ENCODE peak calls at places on chromosomes 16 and 17, in eight cellular contexts. I is NCI-H1436; P is EL; E is GM23338; Z is activated T-cell treated with anti-CD3 and anti-CD28 coated beads, Interleukin-2, amount 50 U/mL, for 4 hours; Y is AG20443; A is Daoy; L is body of pancreas. H is an unnamed sample.

GRCh38 chr17:15348030-15348429 is 6.6 kb upstream of the TEKT3 start:
- DNase-seq in L (no peak), E (no peak), I (peak), A (peak), Y (peak), Z (no peak), P (peak), H (no peak)

GRCh38 chr17:38703742-38704644 is 1.1 kb upstream of the MLLT6 start:
- DNase-seq in A (peak), I (peak), P (peak), E (peak), Y (peak), Z (peak), L (peak), H (peak)

GRCh38 chr16:19162085-19162484 is 6.0 kb upstream of the SYT17 start:
- DNase-seq in I (no peak), A (no peak), L (no peak), Z (no peak), Y (no peak), E (no peak), P (no peak), H (no peak)

GRCh38 chr16:74480150-74481029 is 59.1 kb upstream of the CLEC18B start:
- DNase-seq in Y (peak), Z (no peak), E (no peak), A (peak), I (no peak), P (peak), L (peak), H (no peak)

GRCh38 chr17:55735784-55736405 is 13.2 kb upstream of the TMEM100 start:
- DNase-seq in L (peak), I (no peak), A (peak), Z (no peak), Y (peak), E (peak), P (peak), H (no peak)

GRCh38 chr17:63275318-63275967 is 170.7 kb downstream of the CYB561 start:
- DNase-seq in I (no peak), P (peak), A (peak), L (no peak), E (no peak), Z (no peak), Y (peak), H (no peak)

GRCh38 chr16:58022601-58023371 is 2.8 kb upstream of the MMP15 start:
- DNase-seq in A (peak), L (peak), Y (peak), Z (no peak), I (no peak), E (peak), P (peak), H (no peak)

GRCh38 chr17:44601574-44602372 is 44.5 kb downstream of the FZD2 start:
- DNase-seq in E (no peak), L (no peak), P (no peak), I (peak), Y (peak), Z (no peak), A (peak), H (no peak)

GRCh38 chr17:48261297-48261880 is 153.8 kb downstream of the SNX11 start:
- DNase-seq in I (peak), Y (peak), P (peak), L (no peak), A (peak), Z (no peak), E (peak), H (no peak)

GRCh38 chr16:12703935-12704334 is 99.8 kb downstream of the CPPED1 start:
- DNase-seq in Y (no peak), P (peak), I (no peak), E (no peak), Z (no peak), A (peak), L (no peak), H (no peak)

GRCh38 chr17:13601776-13602551 is at the start of gene HS3ST3A1:
- DNase-seq in P (peak), A (peak), Y (peak), E (peak), I (no peak), Z (no peak), L (peak), H (peak)

GRCh38 chr17:37643829-37644228 is 583 bp upstream of the DDX52 start:
- DNase-seq in P (peak), I (no peak), Y (no peak), A (peak), L (peak), E (peak), Z (no peak), H (no peak)

GRCh38 chr16:7487896-7488295 is 155.3 kb downstream of the RBFOX1 start:
- DNase-seq in Y (no peak), L (no peak), A (no peak), Z (no peak), E (no peak), I (no peak), P (no peak), H (no peak)

GRCh38 chr16:65641693-65642289 is 519.9 kb upstream of the CDH11 start:
- DNase-seq in I (no peak), Z (no peak), A (no peak), P (no peak), Y (no peak), L (no peak), E (no peak), H (no peak)

GRCh38 chr16:9151597-9151996 is 60.2 kb downstream of the HAPSTR1 start:
- DNase-seq in Z (no peak), E (no peak), A (no peak), I (no peak), L (no peak), P (peak), Y (no peak), H (no peak)

GRCh38 chr17:78325076-78325712 is 34.7 kb downstream of the SOCS3 start:
- DNase-seq in P (peak), I (no peak), A (peak), L (no peak), Y (peak), E (no peak), Z (no peak), H (no peak)

GRCh38 chr17:77167472-77168306 is 26.9 kb downstream of the SEC14L1 start:
- DNase-seq in Y (no peak), L (no peak), A (no peak), E (no peak), Z (no peak), I (no peak), P (no peak), H (no peak)

GRCh38 chr17:40295471-40296457 is 8.1 kb downstream of the CDC6 start:
- DNase-seq in Y (no peak), Z (no peak), E (no peak), P (no peak), A (no peak), I (no peak), L (no peak), H (no peak)

GRCh38 chr16:82507271-82507670 is 119.5 kb upstream of the CDH13 start:
- DNase-seq in E (peak), I (no peak), Y (no peak), P (no peak), L (no peak), A (no peak), Z (no peak), H (no peak)

GRCh38 chr16:84532855-84533486 is 28.5 kb upstream of the MEAK7 start:
- DNase-seq in P (peak), L (no peak), I (no peak), E (no peak), A (no peak), Z (no peak), Y (no peak), H (no peak)

GRCh38 chr16:5490499-5490898 is 392.9 kb upstream of the EEF2KMT start:
- DNase-seq in P (no peak), Z (no peak), Y (no peak), L (peak), I (no peak), E (peak), A (no peak), H (peak)

GRCh38 chr17:77365584-77366186 is 224.9 kb downstream of the SEC14L1 start:
- DNase-seq in P (peak), Z (peak), I (peak), E (no peak), L (peak), Y (peak), A (peak), H (no peak)

GRCh38 chr16:12906765-12907516 is 5.5 kb downstream of the SHISA9 start:
- DNase-seq in P (no peak), I (no peak), E (no peak), Z (no peak), L (no peak), A (no peak), Y (no peak), H (no peak)

GRCh38 chr17:79799538-79800324 is 2.9 kb upstream of the CBX8 start:
- DNase-seq in E (no peak), I (no peak), A (no peak), L (no peak), Z (no peak), P (no peak), Y (no peak), H (no peak)

GRCh38 chr17:46191332-46192210 is 1.7 kb downstream of the KANSL1 start:
- DNase-seq in L (peak), A (peak), Z (no peak), E (peak), P (peak), Y (peak), I (peak), H (no peak)

H was measured in GM12891.